ENCODE peak calls at places on chromosomes 3 and 15, in six cellular contexts. R, H, X, G, Z and C are unnamed samples.

GRCh38 chr15:61133361-61133760 is 95.7 kb downstream of the RORA start:
- DNase-seq in R (no peak), H (no peak), X (no peak), G (peak; percentile 34), Z (no peak), C (no peak)

GRCh38 chr3:127277591-127277990 is 10.3 kb downstream of the PRR20G start:
- DNase-seq in X (no peak), R (no peak), H (no peak), Z (no peak), G (no peak), C (no peak)

GRCh38 chr3:127779747-127780146 is 42.6 kb downstream of the MGLL start:
- DNase-seq in H (peak; percentile 72), X (no peak), G (no peak), R (no peak), Z (no peak), C (no peak)

GRCh38 chr3:47340866-47341265 is 40.0 kb upstream of the PTPN23 start:
- DNase-seq in X (no peak), H (no peak), R (no peak), Z (no peak), G (no peak), C (no peak)

GRCh38 chr3:123090700-123091585 is 24.1 kb downstream of the PDIA5 start:
- DNase-seq in G (no peak), X (no peak), H (no peak), Z (no peak), R (no peak), C (no peak)

GRCh38 chr15:52232327-52232726 is 41.1 kb upstream of the GNB5 start:
- DNase-seq in Z (no peak), R (no peak), X (no peak), H (peak; percentile 59), G (no peak), C (no peak)

GRCh38 chr3:10352146-10352911 is 31.4 kb upstream of the SEC13 start:
- DNase-seq in Z (peak; percentile 23), X (peak; percentile 60), H (no peak), G (peak; percentile 77), R (no peak), C (no peak)

GRCh38 chr3:172856766-172857742 is 106.5 kb downstream of the ECT2 start:
- DNase-seq in H (no peak), Z (peak; percentile 54), X (peak; percentile 67), R (no peak), G (no peak), C (no peak)

GRCh38 chr3:15882577-15882976 is 84.8 kb upstream of the ANKRD28 start:
- DNase-seq in H (no peak), Z (no peak), X (no peak), R (no peak), G (no peak), C (no peak)

GRCh38 chr3:101611023-101611422 is 37.0 kb downstream of the PCNP start:
- DNase-seq in H (peak; percentile 50), R (no peak), G (no peak), Z (no peak), X (no peak), C (no peak)

GRCh38 chr15:58182460-58183163 is 44.4 kb downstream of the AQP9 start:
- DNase-seq in R (peak; percentile 64), H (no peak), Z (peak; percentile 57), X (peak; percentile 73), G (peak; percentile 69), C (no peak)

GRCh38 chr3:58647661-58648141 is 18.9 kb downstream of the FAM3D start:
- DNase-seq in R (no peak), Z (no peak), H (no peak), G (no peak), X (peak; percentile 53), C (no peak)

GRCh38 chr15:31437686-31438085 is 111.1 kb downstream of the KLF13 start:
- DNase-seq in G (no peak), R (no peak), X (no peak), H (no peak), Z (no peak), C (no peak)

GRCh38 chr15:77589839-77590238 is 42.9 kb downstream of the LINGO1 start:
- DNase-seq in H (no peak), R (no peak), X (peak; percentile 76), G (no peak), Z (no peak), C (no peak)

GRCh38 chr3:112302881-112303761 is 9.1 kb upstream of the SLC9C1 start:
- DNase-seq in G (peak; percentile 15), H (no peak), X (peak; percentile 77), R (peak; percentile 91), Z (no peak), C (no peak)

GRCh38 chr3:99686955-99687612 is 48.7 kb downstream of the COL8A1 start:
- DNase-seq in Z (no peak), R (peak; percentile 63), X (peak; percentile 86), G (peak; percentile 84), H (no peak), C (no peak)

GRCh38 chr15:73298522-73298921 is 70.2 kb downstream of the HCN4 start:
- DNase-seq in H (no peak), R (no peak), G (no peak), Z (no peak), X (no peak), C (no peak)

GRCh38 chr3:106963446-106963845 is 413.8 kb upstream of the CCDC54 start:
- DNase-seq in G (peak; percentile 33), R (no peak), X (peak; percentile 79), H (no peak), Z (no peak), C (no peak)

GRCh38 chr3:31978553-31978952 is 2.5 kb downstream of the OSBPL10 start:
- DNase-seq in G (no peak), R (no peak), Z (no peak), H (no peak), X (no peak), C (no peak)

GRCh38 chr15:62509395-62509973 is 344.4 kb upstream of the C2CD4B start:
- DNase-seq in R (no peak), Z (no peak), X (no peak), H (no peak), G (no peak), C (no peak)

GRCh38 chr3:51340989-51341636 is 44.0 kb upstream of the MANF start:
- DNase-seq in H (no peak), Z (no peak), X (peak; percentile 33), G (peak; percentile 33), R (no peak), C (no peak)

GRCh38 chr3:197519801-197520211 is 36.0 kb downstream of the BDH1 start:
- DNase-seq in H (no peak), Z (peak; percentile 77), G (no peak), X (no peak), R (no peak), C (no peak)

DNA sequence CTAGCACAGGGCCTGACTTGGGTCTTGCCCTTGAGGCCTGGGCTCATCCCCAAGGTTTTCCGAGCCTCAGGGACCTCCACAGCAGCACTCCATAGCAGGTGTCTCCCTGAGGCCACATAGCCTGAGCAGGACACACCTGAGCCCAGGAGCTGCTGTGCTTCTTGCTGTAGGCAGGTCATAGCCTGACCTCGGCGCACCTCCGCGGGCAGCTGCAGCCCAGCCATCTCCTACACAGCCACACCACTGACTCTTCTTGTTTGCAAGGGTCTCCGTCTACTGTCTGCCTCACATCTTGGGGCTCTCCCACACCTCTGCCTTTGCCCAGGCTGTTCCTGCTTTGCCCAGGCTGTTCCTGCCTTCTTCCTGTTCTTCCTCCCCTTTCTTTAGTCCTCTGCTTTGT is 224.8 kb downstream of the SLCO3A1 start:
- DNase-seq in X (no peak), H (no peak), R (no peak), Z (no peak), G (no peak), C (no peak)
- H3K4me3 ChIP-seq in X (no peak overlapping the region), H (no peak overlapping the region), R (no peak overlapping the region), Z (no peak overlapping the region), G (no peak overlapping the region), C (no peak overlapping the region)

GRCh38 chr3:148697311-148698189 is at the start of gene AGTR1:
- DNase-seq in H (no peak), Z (peak; percentile 78), R (peak; percentile 47), X (peak; percentile 50), G (peak; percentile 60), C (no peak)

GRCh38 chr3:148694116-148694515 is 3.6 kb upstream of the AGTR1 start:
- DNase-seq in R (no peak), H (no peak), G (no peak), Z (no peak), X (no peak), C (no peak)

DNA sequence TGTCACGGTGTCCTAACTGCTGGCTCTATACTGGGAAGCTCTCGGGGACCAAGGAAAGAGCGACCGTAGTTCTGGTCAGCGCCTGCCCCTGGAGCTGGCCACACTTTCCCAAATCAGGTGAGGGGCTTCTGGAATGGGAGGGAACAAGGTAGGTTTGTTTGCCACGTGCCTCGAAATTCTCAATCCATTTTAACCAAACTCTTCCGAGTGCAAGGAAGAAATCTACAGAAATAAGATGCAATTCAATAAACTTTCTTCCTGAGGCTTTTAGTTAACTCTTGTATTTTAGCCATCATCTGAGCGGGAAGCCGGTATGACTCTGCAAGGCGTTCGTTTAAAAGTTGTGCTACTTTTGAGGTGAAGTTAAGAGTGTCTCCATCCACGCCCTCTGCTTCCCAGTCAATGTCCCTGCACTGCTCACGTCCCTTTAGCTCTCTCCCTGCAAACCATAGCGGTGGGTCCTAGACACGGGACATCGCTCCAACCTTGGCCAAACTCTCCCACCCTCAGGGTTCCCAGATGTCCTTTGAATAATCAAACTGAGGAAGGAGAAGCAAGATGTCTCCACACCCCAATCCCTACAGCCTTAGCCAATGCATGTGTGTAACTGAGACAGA is 595 bp downstream of the AGTR1 start:
- DNase-seq in X (no peak), G (no peak), R (no peak), Z (no peak), H (no peak), C (no peak)
- H3K4me3 ChIP-seq in X (peak overlapping the region; percentile 38), G (peak overlapping the region; percentile 65), R (peak overlapping the region; percentile 58), Z (peak overlapping the region; percentile 31), H (no peak overlapping the region), C (no peak overlapping the region)

DNA sequence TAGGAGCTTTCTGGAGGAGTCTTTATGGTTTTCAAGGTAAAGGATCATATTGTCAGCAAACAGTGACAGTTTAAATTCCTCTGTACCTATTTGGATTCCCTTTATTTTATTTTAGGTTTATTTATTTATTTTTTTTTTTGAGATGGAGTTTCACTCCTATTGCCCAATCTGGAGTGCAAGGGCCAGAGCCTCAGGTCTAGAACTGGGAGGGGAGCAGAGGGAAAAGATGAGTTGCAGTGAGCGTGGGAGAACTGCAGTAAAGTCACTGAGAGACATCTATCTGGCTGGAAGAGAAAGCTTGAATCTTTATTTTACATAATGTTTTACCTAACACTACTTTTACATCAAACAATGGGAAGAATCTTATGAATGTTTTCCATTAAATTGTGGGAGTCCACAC is 49.5 kb upstream of the GK5 start:
- DNase-seq in G (peak; percentile 19), Z (no peak), X (peak; percentile 38), R (no peak), H (no peak), C (no peak)
- H3K4me3 ChIP-seq in G (no peak overlapping the region), Z (no peak overlapping the region), X (no peak overlapping the region), R (no peak overlapping the region), H (no peak overlapping the region), C (no peak overlapping the region)

GRCh38 chr3:11613851-11614491 is 29.7 kb downstream of the VGLL4 start:
- DNase-seq in R (no peak), X (no peak), H (no peak), Z (peak; percentile 69), G (peak; percentile 63), C (no peak)

GRCh38 chr3:11613319-11613718 is 30.4 kb downstream of the VGLL4 start:
- DNase-seq in R (no peak), H (no peak), Z (no peak), G (no peak), X (no peak), C (no peak)

GRCh38 chr3:11610700-11611099 is 33.0 kb downstream of the VGLL4 start:
- DNase-seq in X (no peak), G (no peak), Z (no peak), R (no peak), H (no peak), C (no peak)

GRCh38 chr3:11611271-11611893 is 32.3 kb downstream of the VGLL4 start:
- DNase-seq in G (no peak), R (no peak), X (no peak), H (no peak), Z (no peak), C (no peak)

GRCh38 chr3:11612515-11613184 is 31.1 kb downstream of the VGLL4 start:
- DNase-seq in R (no peak), Z (no peak), H (no peak), G (no peak), X (no peak), C (no peak)
- H3K4me3 ChIP-seq in R (no peak overlapping the region), Z (no peak overlapping the region), H (no peak overlapping the region), G (no peak overlapping the region), X (no peak overlapping the region), C (no peak overlapping the region)